ENCODE peak calls at places on chromosomes 7 and 10, in six cellular contexts. One of them, this sample, is unnamed.

GRCh38 chr7:18590744-18591340 is 95.3 kb downstream of the HDAC9 start:
- DNase-seq in IMR-90: peak
- DNase-seq in H9: no peak
- DNase-seq in neuronal stem cell: peak
- DNase-seq in H1: no peak
- DNase-seq in mesenchymal stem cell: peak
- DNase-seq in this sample: no peak

GRCh38 chr10:109961181-109962001 is 38.1 kb upstream of the XPNPEP1 start:
- DNase-seq in IMR-90: peak
- DNase-seq in H9: no peak
- DNase-seq in neuronal stem cell: no peak
- DNase-seq in H1: no peak
- DNase-seq in mesenchymal stem cell: peak
- DNase-seq in this sample: no peak

GRCh38 chr10:66467042-66467441 is 458.8 kb upstream of the LRRTM3 start:
- DNase-seq in IMR-90: no peak
- DNase-seq in H9: no peak
- DNase-seq in neuronal stem cell: no peak
- DNase-seq in H1: no peak
- DNase-seq in mesenchymal stem cell: no peak
- DNase-seq in this sample: no peak

GRCh38 chr7:50315739-50316671 is 11.5 kb downstream of the IKZF1 start:
- DNase-seq in IMR-90: no peak
- DNase-seq in H9: no peak
- DNase-seq in neuronal stem cell: no peak
- DNase-seq in H1: no peak
- DNase-seq in mesenchymal stem cell: no peak
- DNase-seq in this sample: no peak

GRCh38 chr7:30760514-30761213 is 8.7 kb downstream of the INMT start:
- DNase-seq in IMR-90: no peak
- DNase-seq in H9: no peak
- DNase-seq in neuronal stem cell: no peak
- DNase-seq in H1: no peak
- DNase-seq in mesenchymal stem cell: peak
- DNase-seq in this sample: no peak

GRCh38 chr7:115195208-115195607 is 273.3 kb downstream of the MDFIC start:
- DNase-seq in IMR-90: no peak
- DNase-seq in H9: no peak
- DNase-seq in neuronal stem cell: no peak
- DNase-seq in H1: no peak
- DNase-seq in mesenchymal stem cell: no peak
- DNase-seq in this sample: no peak

GRCh38 chr10:111590703-111591102 is 513.9 kb downstream of the ADRA2A start:
- DNase-seq in IMR-90: no peak
- DNase-seq in H9: no peak
- DNase-seq in neuronal stem cell: no peak
- DNase-seq in H1: no peak
- DNase-seq in mesenchymal stem cell: no peak
- DNase-seq in this sample: no peak

GRCh38 chr7:139362302-139362701 is 2.6 kb downstream of the LUC7L2 start:
- DNase-seq in IMR-90: peak
- DNase-seq in H9: no peak
- DNase-seq in neuronal stem cell: no peak
- DNase-seq in H1: no peak
- DNase-seq in mesenchymal stem cell: no peak
- DNase-seq in this sample: no peak

GRCh38 chr10:11712761-11713160 is 29.4 kb upstream of the ECHDC3 start:
- DNase-seq in IMR-90: peak
- DNase-seq in H9: no peak
- DNase-seq in neuronal stem cell: no peak
- DNase-seq in H1: no peak
- DNase-seq in mesenchymal stem cell: peak
- DNase-seq in this sample: no peak

GRCh38 chr7:11221931-11222330 is 248.3 kb downstream of the PHF14 start:
- DNase-seq in IMR-90: no peak
- DNase-seq in H9: no peak
- DNase-seq in neuronal stem cell: no peak
- DNase-seq in H1: no peak
- DNase-seq in mesenchymal stem cell: no peak
- DNase-seq in this sample: no peak

GRCh38 chr10:76117949-76118348 is 686.5 kb downstream of the LRMDA start:
- DNase-seq in IMR-90: peak
- DNase-seq in H9: no peak
- DNase-seq in neuronal stem cell: no peak
- DNase-seq in H1: no peak
- DNase-seq in mesenchymal stem cell: no peak
- DNase-seq in this sample: no peak

GRCh38 chr10:15857001-15857608 is 3.2 kb downstream of the MINDY3 start:
- DNase-seq in IMR-90: no peak
- DNase-seq in H9: no peak
- DNase-seq in neuronal stem cell: no peak
- DNase-seq in H1: no peak
- DNase-seq in mesenchymal stem cell: peak
- DNase-seq in this sample: no peak
- H4K91ac ChIP-seq in IMR-90: no peak
- H4K91ac ChIP-seq in H9: no peak
- H4K91ac ChIP-seq in neuronal stem cell: no peak
- H4K91ac ChIP-seq in H1: no peak
- H4K91ac ChIP-seq in mesenchymal stem cell: no peak
- H4K91ac ChIP-seq in this sample: no peak

GRCh38 chr10:46541017-46541661 is 15.3 kb downstream of the GPRIN2 start:
- DNase-seq in IMR-90: no peak
- DNase-seq in H9: peak
- DNase-seq in neuronal stem cell: peak
- DNase-seq in H1: no peak
- DNase-seq in mesenchymal stem cell: peak
- DNase-seq in this sample: no peak
- H2AK5ac ChIP-seq in IMR-90: peak
- H2AK5ac ChIP-seq in H9: no peak
- H2AK5ac ChIP-seq in neuronal stem cell: peak
- H2AK5ac ChIP-seq in H1: no peak
- H2AK5ac ChIP-seq in mesenchymal stem cell: peak
- H2AK5ac ChIP-seq in this sample: peak

DNA sequence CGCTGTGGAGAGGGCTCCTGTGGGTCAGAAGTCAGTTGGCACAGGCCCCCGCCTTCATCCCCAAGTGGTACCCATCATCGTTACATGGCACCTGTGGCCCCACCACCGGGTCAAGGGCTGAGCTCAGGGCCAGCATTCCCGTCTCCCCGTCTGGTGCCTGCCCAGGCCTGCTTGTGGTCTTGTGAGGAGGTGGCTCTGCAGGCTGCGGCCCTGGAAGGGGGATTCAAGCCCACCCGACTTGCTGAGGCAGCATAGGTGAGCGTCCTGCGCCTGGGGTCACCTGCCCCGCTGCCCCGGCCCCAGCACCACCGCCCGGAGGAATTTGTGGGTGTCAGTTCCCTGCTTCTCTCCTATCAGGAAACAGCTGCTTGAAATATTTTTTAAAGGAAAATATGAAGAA is 53.0 kb upstream of the EN2 start:
- DNase-seq in IMR-90: no peak
- DNase-seq in H9: no peak
- DNase-seq in neuronal stem cell: no peak
- DNase-seq in H1: no peak
- DNase-seq in mesenchymal stem cell: no peak
- DNase-seq in this sample: no peak
- H4K91ac ChIP-seq in IMR-90: no peak
- H4K91ac ChIP-seq in H9: no peak
- H4K91ac ChIP-seq in neuronal stem cell: no peak
- H4K91ac ChIP-seq in H1: no peak
- H4K91ac ChIP-seq in mesenchymal stem cell: no peak
- H4K91ac ChIP-seq in this sample: no peak

GRCh38 chr10:33559105-33559504 is 224.6 kb upstream of the NRP1 start:
- DNase-seq in IMR-90: peak
- DNase-seq in H9: no peak
- DNase-seq in neuronal stem cell: no peak
- DNase-seq in H1: no peak
- DNase-seq in mesenchymal stem cell: no peak
- DNase-seq in this sample: no peak

GRCh38 chr10:33553951-33554571 is 219.6 kb upstream of the NRP1 start:
- DNase-seq in IMR-90: no peak
- DNase-seq in H9: no peak
- DNase-seq in neuronal stem cell: no peak
- DNase-seq in H1: no peak
- DNase-seq in mesenchymal stem cell: no peak
- DNase-seq in this sample: no peak

GRCh38 chr10:33556103-33556502 is 221.6 kb upstream of the NRP1 start:
- DNase-seq in IMR-90: no peak
- DNase-seq in H9: no peak
- DNase-seq in neuronal stem cell: no peak
- DNase-seq in H1: no peak
- DNase-seq in mesenchymal stem cell: no peak
- DNase-seq in this sample: no peak

GRCh38 chr10:33556581-33556980 is 222.1 kb upstream of the NRP1 start:
- DNase-seq in IMR-90: no peak
- DNase-seq in H9: no peak
- DNase-seq in neuronal stem cell: no peak
- DNase-seq in H1: no peak
- DNase-seq in mesenchymal stem cell: no peak
- DNase-seq in this sample: no peak

DNA sequence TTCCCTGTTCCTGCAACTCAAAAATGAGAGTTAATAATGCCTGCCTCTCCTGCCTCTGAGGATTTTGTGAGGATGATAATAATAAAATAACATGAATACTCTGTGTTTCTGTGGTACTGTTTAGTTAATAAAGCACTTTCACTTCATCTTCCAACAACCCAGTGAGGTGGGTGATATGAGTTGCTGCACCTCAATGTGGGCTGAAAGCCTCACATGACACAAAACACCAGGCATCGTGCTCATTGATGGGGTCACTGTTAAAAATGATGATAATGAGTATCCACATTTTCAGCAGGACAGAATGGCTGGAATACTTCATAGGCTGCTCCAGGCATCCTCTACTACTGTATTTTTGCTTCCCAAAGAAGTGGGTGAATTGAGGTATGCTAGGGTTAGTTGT is 222.8 kb upstream of the NRP1 start:
- DNase-seq in IMR-90: no peak
- DNase-seq in H9: no peak
- DNase-seq in neuronal stem cell: no peak
- DNase-seq in H1: no peak
- DNase-seq in mesenchymal stem cell: no peak
- DNase-seq in this sample: no peak
- H2AK5ac ChIP-seq in IMR-90: no peak
- H2AK5ac ChIP-seq in H9: no peak
- H2AK5ac ChIP-seq in neuronal stem cell: no peak
- H2AK5ac ChIP-seq in H1: no peak
- H2AK5ac ChIP-seq in mesenchymal stem cell: no peak
- H2AK5ac ChIP-seq in this sample: no peak

GRCh38 chr10:25531662-25532061 is 356.9 kb downstream of the GPR158 start:
- DNase-seq in IMR-90: no peak
- DNase-seq in H9: no peak
- DNase-seq in neuronal stem cell: no peak
- DNase-seq in H1: no peak
- DNase-seq in mesenchymal stem cell: peak
- DNase-seq in this sample: no peak
- H4K91ac ChIP-seq in IMR-90: no peak
- H4K91ac ChIP-seq in H9: no peak
- H4K91ac ChIP-seq in neuronal stem cell: no peak
- H4K91ac ChIP-seq in H1: no peak
- H4K91ac ChIP-seq in mesenchymal stem cell: no peak
- H4K91ac ChIP-seq in this sample: no peak

GRCh38 chr10:24318517-24318916 is 109.6 kb downstream of the KIAA1217 start:
- DNase-seq in IMR-90: peak
- DNase-seq in H9: no peak
- DNase-seq in neuronal stem cell: no peak
- DNase-seq in H1: no peak
- DNase-seq in mesenchymal stem cell: no peak
- DNase-seq in this sample: peak

GRCh38 chr10:24311888-24312287 is 103.0 kb downstream of the KIAA1217 start:
- DNase-seq in IMR-90: no peak
- DNase-seq in H9: no peak
- DNase-seq in neuronal stem cell: no peak
- DNase-seq in H1: no peak
- DNase-seq in mesenchymal stem cell: no peak
- DNase-seq in this sample: no peak

GRCh38 chr10:24313233-24313632 is 104.3 kb downstream of the KIAA1217 start:
- DNase-seq in IMR-90: no peak
- DNase-seq in H9: no peak
- DNase-seq in neuronal stem cell: no peak
- DNase-seq in H1: no peak
- DNase-seq in mesenchymal stem cell: no peak
- DNase-seq in this sample: no peak

GRCh38 chr10:24310104-24310503 is 101.2 kb downstream of the KIAA1217 start:
- DNase-seq in IMR-90: no peak
- DNase-seq in H9: no peak
- DNase-seq in neuronal stem cell: no peak
- DNase-seq in H1: no peak
- DNase-seq in mesenchymal stem cell: no peak
- DNase-seq in this sample: peak

DNA sequence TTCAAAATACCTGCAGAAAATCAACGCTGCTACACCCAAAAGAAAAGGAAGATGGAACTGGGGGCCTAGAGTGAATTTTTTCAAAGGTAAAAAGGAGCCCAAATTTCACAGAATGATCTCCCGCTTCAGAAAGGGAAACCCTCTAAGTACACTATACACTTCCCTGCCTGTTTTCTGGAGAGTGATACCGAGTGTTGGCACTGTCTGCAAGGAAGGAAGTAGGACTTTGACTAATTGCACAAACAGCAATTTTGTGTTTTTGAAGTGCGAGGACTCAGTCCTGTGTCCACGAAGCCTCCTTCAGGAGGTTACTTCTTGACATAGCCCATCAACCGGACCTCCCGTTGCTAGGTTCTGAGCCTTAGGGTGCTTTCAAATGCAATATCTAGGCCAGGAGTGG is 106.3 kb downstream of the KIAA1217 start:
- DNase-seq in IMR-90: no peak
- DNase-seq in H9: no peak
- DNase-seq in neuronal stem cell: no peak
- DNase-seq in H1: no peak
- DNase-seq in mesenchymal stem cell: no peak
- DNase-seq in this sample: no peak
- H2AK5ac ChIP-seq in IMR-90: no peak
- H2AK5ac ChIP-seq in H9: no peak
- H2AK5ac ChIP-seq in neuronal stem cell: no peak
- H2AK5ac ChIP-seq in H1: no peak
- H2AK5ac ChIP-seq in mesenchymal stem cell: no peak
- H2AK5ac ChIP-seq in this sample: no peak

GRCh38 chr10:7314068-7314646 is 96.7 kb downstream of the SFMBT2 start:
- DNase-seq in IMR-90: no peak
- DNase-seq in H9: no peak
- DNase-seq in neuronal stem cell: no peak
- DNase-seq in H1: no peak
- DNase-seq in mesenchymal stem cell: peak
- DNase-seq in this sample: no peak
- H4K91ac ChIP-seq in IMR-90: no peak
- H4K91ac ChIP-seq in H9: no peak
- H4K91ac ChIP-seq in neuronal stem cell: no peak
- H4K91ac ChIP-seq in H1: no peak
- H4K91ac ChIP-seq in mesenchymal stem cell: no peak
- H4K91ac ChIP-seq in this sample: no peak

This sample was measured in trophoblast cell.